ENCODE peak calls at places on chromosomes 13 and 19, in four cellular contexts. R is GM12878, W is K562, Y is GM12891. B is an unnamed sample.

GRCh38 chr13:103006706-103007426 is 59.4 kb downstream of the SLC10A2 start:
- DNase-seq in R (peak), Y (no peak), W (no peak), B (no peak)

GRCh38 chr13:25977671-25978070 is 74.1 kb downstream of the SHISA2 start:
- DNase-seq in R (no peak), Y (no peak), W (no peak), B (no peak)

GRCh38 chr13:40087021-40088002 is 431.9 kb downstream of the COG6 start:
- DNase-seq in W (no peak), R (no peak), Y (no peak), B (no peak)

GRCh38 chr13:30881191-30881651 is 24.9 kb upstream of the MEDAG start:
- DNase-seq in Y (no peak), W (no peak), R (no peak), B (no peak)

GRCh38 chr19:15871570-15871969 is 26.3 kb downstream of the CYP4F2 start:
- DNase-seq in R (no peak), Y (no peak), W (peak), B (peak)

GRCh38 chr13:37492741-37493514 is 105.6 kb downstream of the POSTN start:
- DNase-seq in W (no peak), Y (no peak), R (no peak), B (no peak)

GRCh38 chr19:45761714-45762113 is 7.3 kb downstream of the SIX5 start:
- DNase-seq in Y (no peak), R (no peak), W (no peak), B (no peak)

GRCh38 chr19:13241321-13242104 is 91.3 kb downstream of the IER2 start:
- DNase-seq in Y (no peak), W (no peak), R (no peak), B (no peak)

GRCh38 chr19:11007376-11007775 is 46.5 kb downstream of the SMARCA4 start:
- DNase-seq in Y (no peak), W (no peak), R (no peak), B (no peak)

GRCh38 chr13:51523082-51523518 is 61.2 kb upstream of the WDFY2 start:
- DNase-seq in R (no peak), Y (no peak), W (no peak), B (peak)

GRCh38 chr13:36965767-36966166 is 33.4 kb downstream of the ALG5 start:
- DNase-seq in Y (no peak), W (no peak), R (no peak), B (no peak)

GRCh38 chr19:7871280-7871529 is 3.0 kb downstream of the PRR36 start:
- DNase-seq in W (peak), R (no peak), Y (no peak), B (no peak)

GRCh38 chr19:43934055-43934984 is 762 bp downstream of the ZNF45 start:
- DNase-seq in R (no peak), Y (no peak), W (peak), B (peak)

GRCh38 chr13:76307157-76307556 is 579.0 kb downstream of the KCTD12 start:
- DNase-seq in R (no peak), W (no peak), Y (no peak), B (no peak)

GRCh38 chr13:103965506-103966243 is 899.5 kb upstream of the SLC10A2 start:
- DNase-seq in Y (no peak), R (no peak), W (no peak), B (no peak)

GRCh38 chr19:38894968-38895367 is 4.5 kb downstream of the SIRT2 start:
- DNase-seq in R (no peak), Y (no peak), W (no peak), B (no peak)

GRCh38 chr19:35089554-35089953 is 26.1 kb upstream of the FXYD3 start:
- DNase-seq in Y (no peak), R (no peak), W (no peak), B (no peak)

GRCh38 chr13:28301839-28302238 is 163.5 kb downstream of the PAN3 start:
- DNase-seq in R (no peak), W (no peak), Y (no peak), B (no peak)

GRCh38 chr19:53873451-53874383 is 6.0 kb downstream of the MYADM start:
- DNase-seq in Y (no peak), R (no peak), W (no peak), B (no peak)

GRCh38 chr13:75803175-75803611 is 167.1 kb downstream of the LMO7 start:
- DNase-seq in W (no peak), Y (no peak), R (no peak), B (no peak)

GRCh38 chr19:11949201-11949600 is 15.6 kb upstream of the ZNF763 start:
- DNase-seq in R (no peak), W (no peak), Y (no peak), B (no peak)

GRCh38 chr13:73273737-73274136 is 214.9 kb downstream of the KLF5 start:
- DNase-seq in R (no peak), Y (no peak), W (no peak), B (no peak)

GRCh38 chr19:47512183-47512947 is 2.5 kb downstream of the NAPA start:
- DNase-seq in Y (no peak), R (no peak), W (no peak), B (no peak)

GRCh38 chr13:75312884-75313520 is 169.0 kb downstream of the TBC1D4 start:
- DNase-seq in W (no peak), R (no peak), Y (no peak), B (no peak)

GRCh38 chr13:109454167-109454917 is 332.0 kb downstream of the IRS2 start:
- DNase-seq in W (no peak), R (no peak), Y (no peak), B (no peak)

GRCh38 chr13:35838356-35838755 is 292.8 kb downstream of the DCLK1 start:
- DNase-seq in W (no peak), R (no peak), Y (no peak), B (no peak)

GRCh38 chr13:80363890-80364503 is 23.1 kb upstream of the SPRY2 start:
- DNase-seq in W (peak), R (no peak), Y (no peak), B (no peak)

GRCh38 chr13:44365008-44365407 is 8.6 kb upstream of the SERP2 start:
- DNase-seq in W (no peak), Y (no peak), R (no peak), B (no peak)

GRCh38 chr13:30569901-30570576 is 47.7 kb upstream of the USPL1 start:
- DNase-seq in W (peak), Y (no peak), R (no peak), B (no peak)

GRCh38 chr19:1042689-1043511 is 3.0 kb downstream of the ABCA7 start:
- DNase-seq in W (no peak), Y (no peak), R (no peak), B (no peak)

GRCh38 chr13:51364404-51365008 is 25.0 kb downstream of the SERPINE3 start:
- DNase-seq in W (no peak), R (no peak), Y (no peak), B (no peak)

GRCh38 chr19:10604460-10604980 is 17.4 kb upstream of the AP1M2 start:
- DNase-seq in W (peak), R (peak), Y (peak), B (no peak)

GRCh38 chr13:97600438-97601080 is 166.6 kb downstream of the RAP2A start:
- DNase-seq in W (no peak), R (no peak), Y (no peak), B (no peak)

GRCh38 chr13:75585153-75585552 is 35.6 kb downstream of the UCHL3 start:
- DNase-seq in W (no peak), R (no peak), Y (no peak), B (no peak)

GRCh38 chr19:21022996-21023395 is 2.5 kb downstream of the ZNF430 start:
- DNase-seq in Y (no peak), R (no peak), W (peak), B (no peak)

GRCh38 chr13:79360064-79360463 is 46.0 kb downstream of the RBM26 start:
- DNase-seq in Y (no peak), W (no peak), R (no peak), B (no peak)

GRCh38 chr13:44758595-44759221 is 182.6 kb upstream of the TSC22D1 start:
- DNase-seq in Y (no peak), R (no peak), W (no peak), B (no peak)

DNA sequence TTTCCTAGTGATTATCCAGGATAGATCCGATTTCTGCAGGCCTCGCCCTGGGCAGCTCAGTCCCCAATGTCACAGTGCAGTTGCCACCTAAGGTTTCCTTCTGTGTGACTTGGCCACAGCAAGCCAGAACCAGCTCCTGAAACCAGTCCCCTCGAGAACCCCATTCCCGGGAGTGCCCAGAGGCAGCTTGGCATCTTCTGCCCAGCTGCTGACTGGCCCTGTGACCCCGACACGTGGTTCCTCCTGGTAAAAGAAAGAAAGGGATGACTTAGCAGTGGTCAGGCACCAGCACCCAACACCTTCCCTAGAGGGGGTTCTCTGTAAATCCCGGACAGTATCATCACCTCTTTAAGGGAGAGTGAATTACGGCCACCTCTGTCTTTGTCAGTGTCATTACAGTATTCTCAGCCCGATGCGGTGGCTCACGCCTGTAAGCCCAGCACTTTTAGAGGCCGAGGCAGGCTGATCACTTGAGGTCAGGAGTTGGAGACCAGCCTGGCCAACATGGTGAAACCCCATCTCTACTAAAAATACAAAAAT is 41.7 kb downstream of the MYO9B start:
- DNase-seq in R (no peak), W (no peak), Y (no peak), B (no peak)
- TF ChIP-seq SPI1 in R (no peak), W (no peak), Y (no peak), B (no peak)

DNA sequence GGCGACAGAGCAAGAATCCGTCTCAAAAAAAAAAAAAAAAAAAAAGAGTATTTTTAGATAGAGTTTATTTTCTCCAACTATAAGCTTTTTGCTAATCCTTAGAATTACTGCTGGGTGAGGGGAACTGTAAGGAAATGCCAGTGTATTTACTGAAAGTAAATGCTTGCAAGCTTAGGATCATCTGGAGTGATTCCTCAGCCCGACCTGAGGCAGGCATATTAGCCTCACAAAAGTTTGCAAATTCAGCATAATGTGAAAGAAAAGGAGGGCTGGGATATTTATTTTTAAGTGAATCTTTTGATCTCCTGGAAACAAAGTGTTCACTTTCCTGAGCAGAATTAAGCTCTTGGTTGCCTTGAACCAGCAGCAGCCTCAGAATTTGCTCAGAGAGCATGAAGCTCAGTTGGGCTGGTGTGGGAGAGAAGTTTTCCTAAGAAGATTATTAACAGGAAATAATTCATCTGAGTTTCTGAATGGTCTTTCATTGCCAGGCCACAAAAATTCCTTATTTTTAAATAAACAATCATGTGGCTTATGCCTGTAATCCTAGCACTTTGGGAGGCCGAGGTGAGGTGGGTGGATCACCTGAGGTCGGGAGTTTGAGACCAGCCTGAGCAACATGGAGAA is 24.7 kb upstream of the SPATA13 start:
- DNase-seq in R (no peak), Y (no peak), W (no peak), B (no peak)
- TF ChIP-seq SPI1 in R (no peak), Y (no peak), W (no peak), B (no peak)

GRCh38 chr13:108437496-108437895 is 168.0 kb downstream of the TNFSF13B start:
- DNase-seq in Y (no peak), R (no peak), W (no peak), B (no peak)
- TF ChIP-seq SPI1 in Y (no peak), R (no peak), W (no peak), B (no peak)

DNA sequence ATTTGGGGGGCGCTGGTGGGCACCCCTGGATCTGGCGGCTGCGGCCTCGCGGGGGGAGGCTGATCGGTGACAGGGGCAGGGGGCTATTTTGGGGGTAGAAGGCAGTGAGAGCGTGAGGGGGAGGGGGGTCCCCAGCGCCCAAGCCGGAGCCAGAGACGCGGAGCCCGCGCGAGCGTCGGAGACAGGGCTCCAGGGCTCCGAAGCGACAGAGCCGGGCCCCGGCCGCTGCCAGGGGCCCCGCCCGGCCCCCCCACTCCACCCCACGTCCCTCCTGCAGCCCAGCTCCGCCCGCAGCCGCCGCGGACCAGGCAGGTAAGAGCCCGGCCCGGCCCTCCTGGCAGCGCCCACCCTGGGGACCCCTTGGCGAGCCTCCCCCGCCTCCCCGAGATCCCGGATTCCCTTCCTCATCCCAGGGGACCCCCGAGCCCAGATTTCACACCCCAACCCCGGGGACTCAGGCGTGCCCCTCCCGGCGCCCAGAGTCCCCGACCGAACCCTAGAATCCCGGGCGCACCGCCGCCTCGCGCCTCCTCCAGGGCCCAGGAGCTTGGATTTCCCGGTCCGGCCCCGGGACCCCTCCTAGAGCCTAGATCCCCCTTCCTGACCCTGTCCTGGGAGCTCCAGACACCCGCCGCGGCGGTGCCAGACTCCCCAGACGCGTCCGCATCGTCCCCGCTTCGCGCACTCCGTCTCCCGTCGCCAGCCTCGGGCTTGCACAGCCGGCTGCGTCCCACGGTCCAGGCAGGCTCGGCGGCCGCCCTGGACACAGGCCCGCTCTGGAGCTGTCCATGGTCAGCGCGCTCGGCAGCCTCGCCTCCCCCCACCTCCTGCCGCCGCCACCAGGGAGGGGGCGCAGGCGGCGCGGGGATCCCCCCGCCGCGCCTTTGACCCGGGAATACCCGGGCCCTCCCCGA is at the start of gene PPFIA3:
- DNase-seq in Y (no peak), R (no peak), W (peak), B (no peak)
- TF ChIP-seq SPI1 in Y (no peak), R (no peak), W (no peak), B (no peak)

GRCh38 chr13:55410398-55411330 is 1730.1 kb upstream of the PRR20A start:
- DNase-seq in W (no peak), Y (no peak), R (no peak), B (no peak)
- TF ChIP-seq SPI1 in W (no peak), Y (no peak), R (no peak), B (no peak)

DNA sequence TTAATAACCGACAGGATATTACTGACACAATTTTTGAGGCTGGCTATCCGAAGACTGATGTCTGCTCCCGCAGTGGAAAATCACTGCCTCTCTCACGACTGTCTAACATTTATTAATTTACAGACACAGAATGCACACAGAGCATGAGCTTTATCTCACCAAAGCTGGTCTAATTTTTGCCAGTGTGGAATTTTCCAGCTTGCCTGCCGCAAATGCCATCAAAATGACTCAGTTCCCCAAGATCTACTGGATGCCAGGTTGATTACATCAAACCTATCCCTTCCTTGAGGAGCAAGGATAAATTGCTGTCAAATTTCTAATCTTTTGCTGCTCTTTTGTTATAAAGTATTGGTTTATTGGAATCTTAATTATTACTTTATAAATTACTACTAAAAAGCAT is 1775.1 kb upstream of the PCDH20 start:
- DNase-seq in R (no peak), Y (no peak), W (no peak), B (no peak)
- TF ChIP-seq SPI1 in R (no peak), Y (no peak), W (no peak), B (no peak)

DNA sequence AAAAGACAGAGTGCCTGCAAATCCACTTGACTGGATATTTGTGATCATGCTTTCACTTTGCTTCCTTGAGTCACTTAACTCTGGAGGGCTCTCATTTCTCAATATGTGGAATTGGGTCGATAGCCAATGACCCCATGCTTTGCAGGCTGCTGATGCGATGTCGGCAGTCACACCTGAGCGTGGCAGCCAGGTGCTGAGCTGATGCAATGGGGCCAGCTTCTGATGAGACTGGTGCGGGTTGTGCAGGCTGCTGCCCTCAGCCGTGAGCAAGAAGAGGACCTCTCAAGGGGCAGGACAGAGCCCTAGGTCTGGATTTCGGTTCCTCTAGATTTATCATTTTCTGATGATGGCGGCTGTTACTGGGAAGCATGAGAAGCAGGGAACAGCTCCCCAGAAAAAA is 334.1 kb downstream of the TEX29 start:
- DNase-seq in R (no peak), W (no peak), Y (no peak), B (no peak)
- TF ChIP-seq SPI1 in R (no peak), W (no peak), Y (no peak), B (no peak)

DNA sequence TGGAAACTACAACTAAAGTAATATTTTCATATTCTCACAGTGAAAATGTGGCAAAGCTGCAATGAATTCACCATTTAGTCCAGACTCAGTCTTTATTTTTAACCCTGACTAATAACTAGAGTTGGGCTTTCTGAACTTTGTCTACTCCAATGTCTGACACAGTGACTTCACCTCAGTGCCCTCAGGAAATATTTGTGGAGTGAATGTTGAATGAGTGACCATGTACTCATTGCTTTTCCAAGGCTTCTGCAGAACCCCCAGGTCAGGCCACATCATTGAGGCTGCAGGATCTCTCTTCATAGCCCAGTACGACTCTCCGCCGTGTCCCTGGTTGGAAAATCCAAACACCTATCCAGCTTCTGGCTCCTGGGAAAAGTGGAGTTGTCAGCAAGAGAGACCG is 1.8 kb downstream of the ZNF175 start:
- DNase-seq in W (no peak), R (no peak), Y (no peak), B (no peak)
- TF ChIP-seq SPI1 in W (no peak), R (no peak), Y (no peak), B (no peak)

GRCh38 chr13:101624981-101625380 is 172.5 kb downstream of the ITGBL1 start:
- DNase-seq in W (no peak), R (no peak), Y (no peak), B (no peak)

GRCh38 chr13:101631403-101631802 is 178.9 kb downstream of the ITGBL1 start:
- DNase-seq in R (no peak), W (no peak), Y (no peak), B (no peak)

GRCh38 chr13:101626925-101627555 is 174.6 kb downstream of the ITGBL1 start:
- DNase-seq in W (no peak), Y (peak), R (peak), B (no peak)

GRCh38 chr13:101627556-101627943 is 175.1 kb downstream of the ITGBL1 start:
- DNase-seq in Y (no peak), R (no peak), W (no peak), B (no peak)

GRCh38 chr13:101628900-101629299 is 176.4 kb downstream of the ITGBL1 start:
- DNase-seq in R (no peak), W (no peak), Y (no peak), B (no peak)
- TF ChIP-seq SPI1 in R (no peak), W (no peak), Y (no peak), B (no peak)

B was measured in HL-60.